ENCODE peak calls at places on chromosomes 11 and 22, in four cellular contexts. Q, H, F and I are unnamed samples.

GRCh38 chr22:29043906-29044575 is 17.6 kb downstream of the C22orf31 start:
- DNase-seq in Q (peak), H (no peak), F (no peak), I (no peak)

GRCh38 chr22:50269573-50270301 is 443 bp downstream of the MAPK11 start:
- DNase-seq in Q (peak), H (peak), F (peak), I (peak)

GRCh38 chr22:35749808-35750207 is 32.1 kb downstream of the APOL5 start:
- DNase-seq in Q (no peak), H (no peak), F (no peak), I (no peak)

GRCh38 chr11:2901854-2902783 is 16.5 kb upstream of the CDKN1C start:
- DNase-seq in Q (peak), H (peak), F (peak), I (peak)

GRCh38 chr11:18633256-18634139 is 644 bp downstream of the SPTY2D1 start:
- DNase-seq in Q (peak), H (no peak), F (no peak), I (peak)

GRCh38 chr11:78208257-78209165 is 19.8 kb downstream of the USP35 start:
- DNase-seq in Q (peak), H (no peak), F (no peak), I (no peak)

GRCh38 chr22:23117890-23118646 is 23.7 kb downstream of the RSPH14 start:
- DNase-seq in Q (no peak), H (no peak), F (no peak), I (no peak)

GRCh38 chr11:66262191-66262590 is 6.2 kb upstream of the RAB1B start:
- DNase-seq in Q (no peak), H (no peak), F (no peak), I (no peak)